ENCODE peak calls at places on chromosomes 2 and 18, in six cellular contexts. W is K562, B is PC-9, V is heart right ventricle, F is fibroblast of mammary gland, K is upper lobe of right lung. Z is an unnamed sample.

GRCh38 chr18:9615973-9616559 is 1.7 kb upstream of the PPP4R1 start:
- DNase-seq in W (no peak), B (peak; percentile 46), V (no peak), F (peak; percentile 60), K (no peak), Z (no peak)

GRCh38 chr2:28624436-28624797 is 127.2 kb upstream of the PPP1CB start:
- DNase-seq in W (no peak), B (no peak), V (no peak), F (no peak), K (no peak), Z (no peak)

GRCh38 chr18:44143054-44143453 is 537.6 kb upstream of the SETBP1 start:
- DNase-seq in W (no peak), B (no peak), V (no peak), F (no peak), K (no peak), Z (no peak)

GRCh38 chr2:15116830-15117229 is 444.3 kb downstream of the NBAS start:
- DNase-seq in W (no peak), B (no peak), V (no peak), F (no peak), K (no peak), Z (no peak)

GRCh38 chr18:56083889-56084288 is 495.9 kb upstream of the TCF4 start:
- DNase-seq in W (no peak), B (no peak), V (no peak), F (no peak), K (no peak), Z (no peak)

GRCh38 chr18:10558243-10558966 is 32.6 kb downstream of the NAPG start:
- DNase-seq in W (no peak), B (no peak), V (no peak), F (no peak), K (no peak), Z (no peak)

GRCh38 chr18:9708057-9708881 is at the start of gene RAB31:
- DNase-seq in W (peak; percentile 98), B (no peak), V (peak; percentile 78), F (peak; percentile 66), K (peak; percentile 92), Z (no peak)

GRCh38 chr2:130744287-130745117 is 10.8 kb upstream of the AMER3 start:
- DNase-seq in W (no peak), B (no peak), V (no peak), F (no peak), K (no peak), Z (no peak)

GRCh38 chr18:21980744-21981143 is 188.6 kb upstream of the GATA6 start:
- DNase-seq in W (no peak), B (no peak), V (no peak), F (no peak), K (no peak), Z (no peak)

GRCh38 chr2:165818920-165819319 is 24.9 kb upstream of the GALNT3 start:
- DNase-seq in W (no peak), B (no peak), V (no peak), F (no peak), K (no peak), Z (no peak)

GRCh38 chr2:114534728-114535084 is 92.3 kb downstream of the DPP10 start:
- DNase-seq in W (no peak), B (no peak), V (no peak), F (no peak), K (no peak), Z (no peak)

GRCh38 chr2:210531050-210531449 is 25.3 kb upstream of the CPS1 start:
- DNase-seq in W (no peak), B (no peak), V (no peak), F (no peak), K (no peak), Z (no peak)

GRCh38 chr2:109690457-109690821 is 76.3 kb downstream of the SOWAHC start:
- DNase-seq in W (no peak), B (no peak), V (no peak), F (no peak), K (peak; percentile 41), Z (no peak)

GRCh38 chr2:147515213-147515612 is 329.6 kb upstream of the ACVR2A start:
- DNase-seq in W (no peak), B (no peak), V (no peak), F (no peak), K (no peak), Z (no peak)

GRCh38 chr2:15912203-15912602 is 28.1 kb upstream of the MYCN start:
- DNase-seq in W (no peak), B (no peak), V (peak; percentile 76), F (peak; percentile 59), K (no peak), Z (peak; percentile 33)

DNA sequence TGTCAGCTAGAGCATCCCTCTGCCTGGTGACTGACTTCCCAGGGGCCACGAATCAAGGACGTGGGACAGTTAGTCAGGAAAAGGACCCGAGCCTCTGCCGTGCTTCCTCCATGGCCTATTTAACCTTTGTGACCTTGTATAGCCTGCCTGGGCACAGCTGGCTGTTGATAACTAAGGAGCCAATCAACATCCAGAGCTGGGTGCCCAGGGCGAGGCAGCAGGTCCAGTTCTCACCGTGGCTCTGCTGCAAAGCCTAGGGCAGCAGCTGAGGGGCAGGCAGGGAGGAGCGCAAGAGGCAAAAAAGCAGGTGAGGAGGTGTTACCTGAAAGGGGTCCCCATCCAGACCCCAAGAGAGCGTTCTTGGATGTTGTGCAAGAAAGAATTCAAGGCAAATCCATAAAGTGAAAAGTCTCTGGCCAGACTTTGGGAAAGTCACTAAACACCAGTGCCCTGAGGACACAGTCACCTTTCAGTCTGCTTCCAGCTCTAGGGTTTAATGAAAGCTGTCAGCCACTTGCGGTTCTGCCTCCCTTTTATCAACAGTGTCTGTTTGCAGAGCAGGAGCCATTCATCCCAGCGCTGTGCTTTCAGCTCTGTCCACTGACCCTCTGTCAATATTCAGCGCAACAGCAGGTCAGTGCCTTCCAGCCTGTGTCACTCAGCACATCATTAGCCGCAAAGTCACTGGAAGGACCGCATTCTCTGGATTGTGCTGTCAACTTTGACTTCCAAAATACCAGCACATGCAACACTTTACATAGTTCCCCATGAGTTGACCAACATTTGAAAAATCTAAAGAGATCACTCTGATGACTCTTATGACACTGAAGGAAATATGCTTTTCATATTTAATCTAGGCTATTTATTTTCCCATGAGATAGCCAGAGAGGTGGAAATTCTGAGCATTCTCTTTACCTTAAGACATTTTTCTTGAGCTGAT is 38.6 kb upstream of the ASAP2 start:
- DNase-seq in W (no peak), B (peak; percentile 93), V (no peak), F (no peak), K (no peak), Z (no peak)
- TF ChIP-seq CTCF in W (no peak), B (no peak), V (no peak), F (no peak), K (no peak), Z (no peak)

DNA sequence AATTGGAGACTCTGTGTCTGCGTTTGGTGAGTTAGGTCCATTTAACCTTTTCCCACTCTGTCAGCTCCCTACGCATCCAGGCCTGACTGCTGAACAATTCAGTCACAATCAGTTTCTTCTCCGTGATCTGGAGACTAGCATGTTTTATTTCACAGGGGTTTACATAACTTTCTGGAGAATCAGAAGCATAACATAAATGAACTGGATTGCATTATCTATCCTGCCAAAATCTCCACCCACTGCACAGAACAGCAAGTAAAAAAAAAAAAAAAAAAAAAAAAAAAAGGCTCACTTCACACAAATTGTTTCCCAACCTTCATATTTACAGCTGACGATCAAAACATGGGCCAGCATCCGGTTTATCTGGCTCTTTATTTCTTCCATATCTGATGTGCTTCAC is 51.4 kb upstream of the GLI2 start:
- DNase-seq in W (no peak), B (no peak), V (no peak), F (peak; percentile 71), K (no peak), Z (no peak)
- H3K4me3 ChIP-seq in W (no peak overlapping the region), B (no peak overlapping the region), V (no peak overlapping the region), F (no peak overlapping the region), K (no peak overlapping the region), Z (no peak overlapping the region)

GRCh38 chr2:68710756-68711155 is 23.9 kb upstream of the ARHGAP25 start:
- DNase-seq in W (no peak), B (no peak), V (no peak), F (no peak), K (no peak), Z (no peak)
- TF ChIP-seq CTCF in W (no peak), B (no peak), V (no peak), F (no peak), K (no peak), Z (no peak)

DNA sequence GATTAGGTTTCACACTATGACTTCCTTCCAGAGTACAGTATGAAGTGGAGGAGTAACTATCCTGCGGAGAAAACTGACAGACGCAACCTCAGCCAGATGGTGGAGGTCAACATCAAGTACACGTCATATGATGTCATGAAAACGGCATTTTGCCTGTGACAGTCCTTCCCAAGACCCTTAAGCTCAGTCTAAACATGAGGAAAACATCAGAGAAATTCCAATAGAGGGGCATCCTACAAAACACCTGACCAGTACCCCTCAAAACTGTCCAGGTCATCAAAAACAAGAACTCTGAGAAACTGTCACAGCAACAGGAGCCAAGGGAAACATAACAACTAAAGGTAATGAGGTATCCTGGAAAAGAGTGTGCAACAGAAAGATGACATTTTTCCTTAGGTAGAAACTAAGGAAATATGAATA is 1.7 kb downstream of the RNU4ATAC start:
- DNase-seq in W (peak; percentile 33), B (no peak), V (no peak), F (peak; percentile 70), K (no peak), Z (no peak)
- H3K4me3 ChIP-seq in W (no peak overlapping the region), B (peak overlapping the region; percentile 66), V (no peak overlapping the region), F (no peak overlapping the region), K (no peak overlapping the region), Z (no peak overlapping the region)

GRCh38 chr2:239197146-239197545 is 203.7 kb downstream of the HDAC4 start:
- DNase-seq in W (no peak), B (no peak), V (no peak), F (no peak), K (peak; percentile 47), Z (no peak)

GRCh38 chr2:239194731-239195317 is 206.0 kb downstream of the HDAC4 start:
- DNase-seq in W (no peak), B (no peak), V (peak; percentile 2), F (no peak), K (peak; percentile 61), Z (no peak)

GRCh38 chr2:239196474-239197021 is 204.3 kb downstream of the HDAC4 start:
- DNase-seq in W (no peak), B (no peak), V (no peak), F (no peak), K (peak; percentile 35), Z (no peak)

GRCh38 chr2:239195318-239195871 is 205.4 kb downstream of the HDAC4 start:
- DNase-seq in W (no peak), B (no peak), V (peak; percentile 2), F (no peak), K (peak; percentile 43), Z (no peak)

DNA sequence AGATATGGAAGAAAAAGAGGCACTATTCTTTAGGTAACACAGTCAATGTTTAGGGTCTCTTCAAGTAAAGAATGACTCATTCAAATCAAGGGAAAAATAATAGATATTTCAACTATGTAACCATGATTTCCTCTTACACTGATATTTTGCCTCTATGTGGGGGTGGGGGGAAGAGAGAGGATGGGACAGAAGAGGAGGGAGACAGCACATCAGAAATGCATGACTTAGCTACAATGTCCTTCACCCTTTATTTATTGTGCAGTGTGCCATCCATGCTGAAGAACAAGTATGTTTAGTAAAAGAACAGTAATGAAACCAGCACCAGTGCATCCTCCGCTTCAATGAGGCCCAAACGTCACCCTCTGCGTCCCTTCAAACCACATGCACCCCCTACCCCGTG is 204.8 kb downstream of the HDAC4 start:
- DNase-seq in W (no peak), B (no peak), V (peak; percentile 1), F (no peak), K (peak; percentile 25), Z (no peak)
- TF ChIP-seq CTCF in W (no peak), B (no peak), V (no peak), F (no peak), K (no peak), Z (no peak)

GRCh38 chr2:68829764-68830163 is 41.4 kb downstream of the BMP10 start:
- DNase-seq in W (no peak), B (no peak), V (no peak), F (no peak), K (no peak), Z (no peak)
- H3K4me3 ChIP-seq in W (no peak overlapping the region), B (no peak overlapping the region), V (peak overlapping the region; percentile 23), F (no peak overlapping the region), K (no peak overlapping the region), Z (no peak overlapping the region)